ENCODE peak calls at places on chromosomes 2 and 18, in nine cellular contexts. B is left ventricle myocardium inferior, T is ovary, O is sigmoid colon, H is endothelial cell of umbilical vein, X is IMR-90, P is uterus, R is OCI-LY7, F is HL-60. E is an unnamed sample.

GRCh38 chr18:53790817-53791216 is 433.7 kb downstream of the MBD2 start:
- DNase-seq in B (no peak), T (no peak), O (no peak), H (no peak), X (no peak), P (no peak), R (no peak), F (no peak), E (no peak)

GRCh38 chr2:128467321-128467901 is 148.7 kb upstream of the HS6ST1 start:
- DNase-seq in B (peak), T (no peak), O (no peak), H (no peak), X (no peak), P (no peak), R (no peak), F (no peak), E (no peak)

GRCh38 chr18:55287146-55287806 is 300.7 kb downstream of the TCF4 start:
- DNase-seq in B (no peak), T (no peak), O (no peak), H (peak), X (no peak), P (no peak), R (no peak), F (no peak), E (peak)

GRCh38 chr2:204863351-204863750 is 318.1 kb downstream of the PARD3B start:
- DNase-seq in B (no peak), T (no peak), O (no peak), H (no peak), X (peak), P (no peak), R (no peak), F (no peak), E (no peak)

GRCh38 chr2:171083426-171083825 is 77.3 kb downstream of the TLK1 start:
- DNase-seq in B (no peak), T (no peak), O (no peak), H (no peak), X (no peak), P (no peak), R (no peak), F (no peak), E (no peak)

GRCh38 chr2:30115141-30115980 is 31.4 kb upstream of the YPEL5 start:
- DNase-seq in B (peak), T (peak), O (peak), H (peak), X (peak), P (peak), R (peak), F (peak), E (peak)

GRCh38 chr2:156687126-156687525 is 250.9 kb downstream of the GPD2 start:
- DNase-seq in B (no peak), T (no peak), O (no peak), H (no peak), X (no peak), P (no peak), R (no peak), F (no peak), E (no peak)

GRCh38 chr2:72132981-72133720 is 14.5 kb downstream of the CYP26B1 start:
- DNase-seq in B (no peak), T (no peak), O (peak), H (no peak), X (no peak), P (peak), R (no peak), F (no peak), E (no peak)

GRCh38 chr18:32289480-32290075 is 99.7 kb downstream of the MEP1B start:
- DNase-seq in B (no peak), T (no peak), O (no peak), H (peak), X (peak), P (peak), R (peak), F (peak), E (peak)

GRCh38 chr2:40034198-40034597 is 255.1 kb upstream of the THUMPD2 start:
- DNase-seq in B (no peak), T (no peak), O (no peak), H (peak), X (peak), P (no peak), R (peak), F (no peak), E (no peak)

GRCh38 chr2:10765461-10765860 is 44.0 kb downstream of the ATP6V1C2 start:
- DNase-seq in B (no peak), T (no peak), O (peak), H (no peak), X (no peak), P (no peak), R (no peak), F (no peak), E (no peak)

GRCh38 chr2:47056374-47056773 is 98.7 kb downstream of the STPG4 start:
- DNase-seq in B (no peak), T (peak), O (no peak), H (no peak), X (peak), P (peak), R (no peak), F (no peak), E (no peak)

GRCh38 chr18:59180150-59180845 is 39.7 kb upstream of the GRP start:
- DNase-seq in B (no peak), T (no peak), O (no peak), H (no peak), X (peak), P (no peak), R (no peak), F (no peak), E (no peak)

GRCh38 chr2:232502513-232502900 is 14.9 kb upstream of the ECEL1 start:
- DNase-seq in B (no peak), T (no peak), O (no peak), H (no peak), X (peak), P (no peak), R (no peak), F (no peak), E (no peak)

GRCh38 chr2:170454471-170455372 is 260.4 kb upstream of the SP5 start:
- DNase-seq in B (no peak), T (no peak), O (no peak), H (no peak), X (no peak), P (no peak), R (no peak), F (no peak), E (no peak)

GRCh38 chr2:203909192-203909945 is 27.2 kb upstream of the ICOS start:
- DNase-seq in B (no peak), T (no peak), O (no peak), H (peak), X (peak), P (no peak), R (peak), F (peak), E (no peak)

GRCh38 chr2:12412898-12413305 is 303.8 kb upstream of the TRIB2 start:
- DNase-seq in B (no peak), T (no peak), O (no peak), H (peak), X (peak), P (no peak), R (peak), F (no peak), E (no peak)

GRCh38 chr18:8988262-8988871 is 114.1 kb upstream of the NDUFV2 start:
- DNase-seq in B (peak), T (peak), O (peak), H (peak), X (peak), P (peak), R (peak), F (no peak), E (peak)

GRCh38 chr2:46869621-46870020 is 46.0 kb downstream of the MCFD2 start:
- DNase-seq in B (no peak), T (no peak), O (peak), H (no peak), X (no peak), P (no peak), R (no peak), F (no peak), E (no peak)

GRCh38 chr2:12759248-12759647 is 42.5 kb downstream of the TRIB2 start:
- DNase-seq in B (no peak), T (no peak), O (peak), H (peak), X (peak), P (no peak), R (no peak), F (no peak), E (no peak)

GRCh38 chr2:196295005-196295404 is 123.6 kb upstream of the STK17B start:
- DNase-seq in B (no peak), T (no peak), O (no peak), H (no peak), X (no peak), P (no peak), R (no peak), F (no peak), E (no peak)
- H3K27ac ChIP-seq in B (peak), T (no peak), O (no peak), H (peak), X (peak), P (no peak), R (no peak), F (no peak), E (no peak)

GRCh38 chr18:13110559-13110958 is 108.0 kb upstream of the LDLRAD4 start:
- DNase-seq in B (no peak), T (no peak), O (no peak), H (no peak), X (no peak), P (no peak), R (no peak), F (no peak), E (no peak)

GRCh38 chr18:13108330-13108729 is 110.2 kb upstream of the LDLRAD4 start:
- DNase-seq in B (no peak), T (no peak), O (no peak), H (no peak), X (no peak), P (no peak), R (no peak), F (no peak), E (no peak)

GRCh38 chr18:13107074-13107473 is 111.5 kb upstream of the LDLRAD4 start:
- DNase-seq in B (no peak), T (no peak), O (no peak), H (no peak), X (peak), P (no peak), R (no peak), F (no peak), E (no peak)

DNA sequence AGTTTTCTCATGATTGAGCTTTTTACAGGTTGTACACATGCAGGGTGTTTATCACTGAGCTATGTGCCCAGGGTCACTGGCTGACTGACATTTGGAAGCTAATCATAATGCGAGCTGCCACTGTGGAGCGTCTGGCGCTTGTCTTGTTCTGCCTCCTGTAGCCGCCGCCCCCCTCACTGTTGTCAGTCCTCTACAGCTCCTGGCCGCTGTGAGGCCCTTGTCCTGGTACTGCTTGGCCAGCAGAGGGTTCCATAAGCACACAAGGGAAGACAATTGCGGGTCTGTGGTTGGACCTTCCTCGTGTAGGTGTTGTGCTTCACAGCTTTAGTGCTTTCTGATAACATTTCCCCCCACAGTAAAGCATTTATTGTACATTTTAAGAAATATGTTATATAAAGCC is 105.6 kb upstream of the LDLRAD4 start:
- DNase-seq in B (peak), T (no peak), O (peak), H (peak), X (peak), P (peak), R (no peak), F (peak), E (peak)
- TF ChIP-seq CTCF in B (peak), T (no peak), O (peak), H (peak), X (peak), P (peak), R (no peak), F (no peak), E (peak)

GRCh38 chr18:79523738-79524180 is 128.0 kb downstream of the NFATC1 start:
- DNase-seq in B (no peak), T (no peak), O (peak), H (no peak), X (no peak), P (peak), R (peak), F (peak), E (no peak)

GRCh38 chr18:79521806-79522205 is 126.1 kb downstream of the NFATC1 start:
- DNase-seq in B (no peak), T (no peak), O (peak), H (no peak), X (no peak), P (no peak), R (no peak), F (no peak), E (no peak)

GRCh38 chr18:79523221-79523737 is 127.5 kb downstream of the NFATC1 start:
- DNase-seq in B (no peak), T (no peak), O (no peak), H (no peak), X (no peak), P (no peak), R (peak), F (no peak), E (peak)

GRCh38 chr18:79524181-79525078 is 128.7 kb downstream of the NFATC1 start:
- DNase-seq in B (no peak), T (peak), O (peak), H (no peak), X (no peak), P (peak), R (peak), F (peak), E (no peak)

DNA sequence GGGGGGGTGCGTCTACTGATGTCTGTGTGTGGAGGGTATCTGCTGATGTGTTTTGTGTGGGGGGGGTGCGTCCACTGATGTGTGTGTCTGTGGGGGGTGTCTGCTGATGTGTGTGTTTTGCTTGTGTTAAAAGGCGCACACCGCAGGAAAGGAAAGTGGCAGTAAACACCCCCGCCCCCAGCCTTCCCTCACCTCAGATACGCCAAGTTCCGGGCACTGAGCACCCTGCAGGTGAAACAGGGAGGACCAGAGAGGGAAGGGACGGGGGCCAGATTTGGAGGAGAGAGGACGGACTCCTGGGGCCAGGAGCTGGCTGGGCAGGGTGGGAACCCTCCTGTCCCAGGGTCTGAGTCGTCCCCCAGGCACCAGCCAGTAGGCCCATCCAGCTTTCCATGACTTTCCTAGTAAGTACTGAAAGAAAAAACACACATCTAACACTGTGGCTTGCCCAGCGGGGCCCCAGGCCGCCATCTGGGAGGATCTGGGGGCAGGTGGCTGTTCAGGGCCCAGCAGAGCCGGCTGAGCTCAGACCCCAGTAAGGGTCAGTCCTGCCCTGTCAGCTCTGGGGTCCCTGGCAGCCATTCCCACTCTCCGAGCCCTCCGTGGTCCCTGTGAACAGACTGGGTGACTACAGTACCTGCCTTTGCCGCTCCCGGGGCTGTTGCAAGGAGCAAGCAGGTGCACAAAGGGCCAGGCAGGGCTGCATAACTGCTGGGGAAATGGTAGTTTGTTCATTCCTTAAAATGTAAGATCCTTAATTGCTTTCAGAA is 126.9 kb downstream of the NFATC1 start:
- DNase-seq in B (no peak), T (no peak), O (peak), H (no peak), X (no peak), P (no peak), R (peak), F (no peak), E (no peak)
- H3K27ac ChIP-seq in B (no peak), T (no peak), O (no peak), H (no peak), X (no peak), P (no peak), R (peak), F (peak), E (no peak)

DNA sequence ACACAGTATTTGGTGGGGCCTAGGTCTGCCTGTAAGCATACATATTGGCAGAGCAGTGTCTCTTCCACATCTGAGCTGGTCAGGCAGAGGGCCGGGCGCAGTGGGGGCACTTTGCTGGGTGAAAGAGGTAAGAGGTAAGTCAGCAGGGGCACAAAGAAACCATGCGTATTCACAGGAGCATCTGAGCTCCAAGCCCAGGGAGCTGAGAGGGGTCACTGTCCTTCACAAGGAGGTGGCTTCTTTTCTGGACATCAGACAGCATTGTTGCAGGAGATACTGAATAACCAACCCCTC is 201.7 kb downstream of the AGAP1 start:
- DNase-seq in B (no peak), T (no peak), O (peak), H (no peak), X (no peak), P (no peak), R (no peak), F (no peak), E (no peak)
- TF ChIP-seq CTCF in B (no peak), T (no peak), O (no peak), H (no peak), X (no peak), P (no peak), R (no peak), F (no peak), E (no peak)

E was measured in dorsolateral prefrontal cortex.